ENCODE peak calls at places on chromosome 3, in five cellular contexts. U is testis, J is IMR-90, W is HCT116, V is brain microvascular endothelial cell. M is an unnamed sample.
A peak's percentile ranks its signal among the peaks of the same experiment; 100 is the strongest.

GRCh38 chr3:125240496-125240895 is 27.9 kb upstream of the SLC12A8 start:
- DNase-seq in W (no peak), U (no peak), J (peak; percentile 35), V (peak; percentile 23), M (no peak)

GRCh38 chr3:107796786-107797185 is 274.0 kb downstream of the BBX start:
- DNase-seq in J (peak; percentile 69), V (peak; percentile 46), U (no peak), W (no peak), M (no peak)

GRCh38 chr3:20056727-20057611 is 16.7 kb downstream of the KAT2B start:
- DNase-seq in J (peak; percentile 82), V (peak; percentile 76), W (no peak), U (no peak), M (peak; percentile 43)

GRCh38 chr3:95177096-95177495 is 1114.2 kb downstream of the NSUN3 start:
- DNase-seq in U (no peak), V (no peak), J (no peak), W (no peak), M (no peak)

GRCh38 chr3:64728428-64728827 is 40.6 kb upstream of the ADAMTS9 start:
- DNase-seq in U (no peak), J (no peak), W (no peak), V (no peak), M (no peak)

GRCh38 chr3:100756441-100756840 is 47.1 kb downstream of the TFG start:
- DNase-seq in J (no peak), V (no peak), U (no peak), W (no peak), M (no peak)

GRCh38 chr3:127043041-127043641 is 60.2 kb downstream of the PLXNA1 start:
- DNase-seq in J (no peak), W (no peak), V (no peak), U (no peak), M (no peak)

GRCh38 chr3:184172681-184173373 is 1.8 kb upstream of the AP2M1 start:
- DNase-seq in V (peak; percentile 92), W (no peak), U (no peak), J (peak; percentile 88), M (no peak)

GRCh38 chr3:197836244-197836643 is 45.2 kb downstream of the LRCH3 start:
- DNase-seq in J (no peak), V (no peak), W (no peak), U (no peak), M (no peak)

GRCh38 chr3:59052803-59053411 is 3.1 kb upstream of the CFAP20DC start:
- DNase-seq in U (no peak), J (peak; percentile 47), W (peak; percentile 27), V (no peak), M (no peak)

GRCh38 chr3:38361496-38361895 is 14.9 kb downstream of the XYLB start:
- DNase-seq in U (no peak), J (no peak), V (no peak), W (no peak), M (no peak)

GRCh38 chr3:194204793-194205065 is 68.8 kb downstream of the HES1 start:
- DNase-seq in U (no peak), V (no peak), W (no peak), J (no peak), M (no peak)

GRCh38 chr3:124510290-124510689 is 220.0 kb upstream of the UMPS start:
- DNase-seq in U (no peak), W (no peak), V (no peak), J (peak; percentile 65), M (no peak)

GRCh38 chr3:47613723-47614122 is 35.1 kb upstream of the CSPG5 start:
- DNase-seq in U (no peak), V (peak; percentile 17), J (no peak), W (no peak), M (no peak)

GRCh38 chr3:35042210-35042960 is 596.9 kb upstream of the ARPP21 start:
- DNase-seq in V (no peak), U (no peak), W (no peak), J (no peak), M (no peak)

GRCh38 chr3:46209751-46210470 is 1.8 kb upstream of the CCR1 start:
- DNase-seq in J (peak; percentile 15), U (no peak), W (no peak), V (no peak), M (no peak)

GRCh38 chr3:23739536-23739935 is 66.2 kb upstream of the UBE2E1 start:
- DNase-seq in W (no peak), U (peak; percentile 36), V (peak; percentile 43), J (peak; percentile 73), M (no peak)

GRCh38 chr3:80014576-80014975 is 246.8 kb upstream of the ROBO1 start:
- DNase-seq in V (peak; percentile 88), J (no peak), W (no peak), U (no peak), M (no peak)

GRCh38 chr3:108219336-108219735 is 2.9 kb downstream of the IFT57 start:
- DNase-seq in V (no peak), U (no peak), W (no peak), J (no peak), M (peak; percentile 25)

GRCh38 chr3:78258798-78259197 is 1218.9 kb downstream of the ROBO2 start:
- DNase-seq in J (peak; percentile 90), W (no peak), U (no peak), V (peak; percentile 76), M (no peak)

GRCh38 chr3:101848326-101848725 is 988 bp upstream of the NFKBIZ start:
- DNase-seq in J (no peak), W (no peak), U (no peak), V (no peak), M (no peak)

GRCh38 chr3:50441818-50442217 is 61.6 kb downstream of the CACNA2D2 start:
- DNase-seq in J (no peak), W (no peak), V (no peak), U (no peak), M (no peak)

GRCh38 chr3:196492080-196492479 is 11.5 kb downstream of the RNF168 start:
- DNase-seq in W (no peak), U (no peak), J (no peak), V (no peak), M (no peak)

GRCh38 chr3:133487920-133488540 is 85.5 kb upstream of the CDV3 start:
- DNase-seq in W (no peak), U (peak; percentile 25), V (no peak), J (peak; percentile 27), M (no peak)

GRCh38 chr3:147407495-147408179 is 1.3 kb upstream of the ZIC4 start:
- DNase-seq in J (no peak), U (no peak), V (no peak), W (no peak), M (no peak)

GRCh38 chr3:120300971-120301370 is 15.9 kb upstream of the GPR156 start:
- DNase-seq in J (no peak), W (no peak), U (no peak), V (no peak), M (no peak)

GRCh38 chr3:105253225-105253624 is 113.5 kb upstream of the ALCAM start:
- DNase-seq in J (no peak), V (no peak), U (no peak), W (no peak), M (no peak)

GRCh38 chr3:127751163-127751621 is 71.1 kb downstream of the MGLL start:
- DNase-seq in U (no peak), J (peak; percentile 32), W (no peak), V (no peak), M (peak; percentile 67)

GRCh38 chr3:157248590-157249425 is 88.9 kb upstream of the CCNL1 start:
- DNase-seq in V (peak; percentile 83), W (peak; percentile 71), U (peak; percentile 48), J (peak; percentile 94), M (no peak)

DNA sequence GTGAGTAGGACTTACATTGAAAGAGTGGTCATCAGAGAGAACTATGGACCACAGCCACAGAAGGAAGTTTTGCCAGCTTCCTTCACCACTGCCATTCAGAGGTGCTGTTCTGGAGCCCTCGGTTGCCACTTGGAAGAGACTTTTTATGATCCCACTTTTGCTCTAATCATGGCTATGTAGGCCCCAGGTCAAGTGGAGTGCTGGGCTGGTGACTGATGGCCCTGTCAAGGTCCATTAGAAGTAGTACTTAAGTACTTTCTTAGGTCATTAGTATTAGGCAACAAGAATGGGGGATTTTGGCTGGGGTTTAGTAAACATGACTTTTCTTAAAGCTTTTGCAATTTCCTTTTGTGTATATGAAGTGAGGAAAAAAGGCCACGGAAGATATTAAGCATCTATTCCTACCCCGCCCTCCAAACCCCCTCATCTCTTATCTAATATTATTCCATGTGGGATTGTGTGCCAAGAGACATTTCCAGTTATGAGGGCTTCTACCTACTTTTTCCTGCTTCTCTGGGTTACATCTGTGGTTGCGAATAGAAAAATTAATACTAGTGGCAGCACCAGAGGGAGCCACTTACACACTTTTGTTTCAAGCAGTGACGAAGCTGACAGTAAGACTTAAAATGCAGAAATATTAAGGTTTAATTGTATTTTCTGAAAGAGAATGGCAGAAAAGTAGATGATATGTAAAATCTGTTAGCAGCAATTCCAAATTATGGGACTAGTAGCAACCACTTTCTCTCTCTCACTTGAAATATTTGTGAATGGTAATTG is 13.9 kb downstream of the NLGN1 start:
- DNase-seq in U (peak; percentile 46), V (peak; percentile 56), J (peak; percentile 51), W (peak; percentile 32), M (no peak)
- TF ChIP-seq CTCF in U (peak; percentile 46), V (peak; percentile 59), J (peak; percentile 63), W (peak; percentile 57), M (peak; percentile 36)

GRCh38 chr3:52047295-52047960 is 8.9 kb downstream of the DUSP7 start:
- DNase-seq in J (no peak), W (no peak), U (no peak), V (no peak), M (no peak)

GRCh38 chr3:52043750-52044149 is 12.6 kb downstream of the DUSP7 start:
- DNase-seq in U (no peak), J (no peak), W (no peak), V (no peak), M (no peak)

GRCh38 chr3:52044869-52045616 is 11.3 kb downstream of the DUSP7 start:
- DNase-seq in J (no peak), V (no peak), W (no peak), U (no peak), M (no peak)

GRCh38 chr3:52046914-52047239 is 9.5 kb downstream of the DUSP7 start:
- DNase-seq in W (no peak), U (no peak), J (no peak), V (no peak), M (no peak)

GRCh38 chr3:52046186-52046913 is 10.0 kb downstream of the DUSP7 start:
- DNase-seq in U (no peak), V (peak; percentile 91), J (peak; percentile 98), W (peak; percentile 67), M (no peak)
- H3K4me3 ChIP-seq in U (no peak overlapping the region), V (no peak overlapping the region), J (no peak overlapping the region), W (peak overlapping the region; percentile 22), M (no peak overlapping the region)

DNA sequence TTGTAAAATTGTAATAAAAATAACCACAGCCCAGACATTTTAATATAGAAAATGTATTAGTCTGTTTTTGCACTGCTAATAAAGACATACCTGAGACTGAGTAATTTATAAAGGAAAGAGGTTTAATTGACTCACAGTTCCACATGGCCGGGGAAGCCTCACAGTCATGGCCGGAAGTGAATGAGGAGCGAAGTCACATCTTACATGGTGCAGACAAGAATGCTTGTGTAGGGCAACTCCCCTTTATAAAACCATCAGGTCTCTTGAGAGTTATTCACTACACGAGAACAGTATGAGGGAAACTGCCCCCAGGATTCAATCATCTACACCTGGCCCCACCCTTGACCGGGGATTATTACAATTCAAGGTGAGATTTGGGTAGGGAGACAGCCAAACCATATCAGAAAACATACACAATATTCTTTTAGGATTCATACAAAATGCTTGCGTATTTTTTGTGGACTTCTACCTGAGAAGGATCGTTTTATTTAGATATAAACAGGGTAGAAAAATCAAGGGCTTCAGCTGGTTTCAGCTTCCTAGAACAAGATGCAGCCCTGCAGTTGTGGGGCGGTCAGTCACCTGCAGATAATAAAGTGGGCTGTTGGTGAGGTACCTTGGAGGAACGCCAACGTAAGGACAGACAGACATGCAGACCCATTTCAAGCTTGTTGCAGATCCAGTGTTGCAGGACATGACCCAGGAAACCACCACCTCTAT is 101.9 kb downstream of the TNIK start:
- DNase-seq in J (no peak), V (no peak), W (no peak), U (no peak), M (no peak)
- H3K27me3 ChIP-seq in J (no peaks in the 10 kb centered on the region), V (no peaks in the 10 kb centered on the region), W (no peaks in the 10 kb centered on the region), U (no peaks in the 10 kb centered on the region), M (no peaks in the 10 kb centered on the region)

GRCh38 chr3:182309120-182309519 is 484.2 kb upstream of the ATP11B start:
- DNase-seq in V (no peak), J (no peak), U (no peak), W (no peak), M (no peak)
- TF ChIP-seq CTCF in V (no peak), J (no peak), U (no peak), W (no peak), M (no peak)

M was measured in GM06990.